ENCODE peak calls at places on chromosomes 12 and 14, in four cellular contexts. One of them, this sample, is unnamed.
A peak's percentile ranks its signal among the peaks of the same experiment; 100 is the strongest.

GRCh38 chr14:100383727-100384158 is 60.6 kb downstream of the SLC25A47 start:
- DNase-seq in GM12878: no peak
- DNase-seq in HepG2: peak; percentile 58
- DNase-seq in K562: peak; percentile 55
- DNase-seq in this sample: peak; percentile 87

GRCh38 chr14:64993263-64993662 is 6.6 kb downstream of the FNTB start:
- DNase-seq in K562: no peak
- DNase-seq in GM12878: no peak
- DNase-seq in HepG2: no peak
- DNase-seq in this sample: no peak

GRCh38 chr12:46958093-46958492 is 121.3 kb upstream of the PCED1B start:
- DNase-seq in K562: no peak
- DNase-seq in GM12878: no peak
- DNase-seq in HepG2: no peak
- DNase-seq in this sample: no peak

GRCh38 chr12:117159674-117160073 is 30.6 kb downstream of the FBXO21 start:
- DNase-seq in GM12878: no peak
- DNase-seq in K562: no peak
- DNase-seq in HepG2: no peak
- DNase-seq in this sample: peak; percentile 36

GRCh38 chr14:95774265-95775160 is 60.6 kb upstream of the TCL1A start:
- DNase-seq in K562: peak; percentile 47
- DNase-seq in GM12878: peak; percentile 16
- DNase-seq in HepG2: peak; percentile 41
- DNase-seq in this sample: peak; percentile 68

GRCh38 chr14:89310211-89310610 is 106.8 kb downstream of the FOXN3 start:
- DNase-seq in K562: no peak
- DNase-seq in HepG2: no peak
- DNase-seq in GM12878: no peak
- DNase-seq in this sample: no peak

GRCh38 chr12:52284562-52285171 is 6.7 kb downstream of the KRT81 start:
- DNase-seq in HepG2: no peak
- DNase-seq in GM12878: no peak
- DNase-seq in K562: no peak
- DNase-seq in this sample: no peak

GRCh38 chr14:50320279-50320678 is 8.2 kb downstream of the DMAC2L start:
- DNase-seq in GM12878: peak; percentile 39
- DNase-seq in K562: no peak
- DNase-seq in HepG2: no peak
- DNase-seq in this sample: no peak

GRCh38 chr14:75279153-75279738 is 618 bp downstream of the FOS start:
- DNase-seq in GM12878: no peak
- DNase-seq in HepG2: no peak
- DNase-seq in K562: peak; percentile 37
- DNase-seq in this sample: peak; percentile 53

GRCh38 chr12:118060301-118061010 is 523 bp downstream of the WSB2 start:
- DNase-seq in HepG2: no peak
- DNase-seq in GM12878: no peak
- DNase-seq in K562: peak; percentile 34
- DNase-seq in this sample: no peak

GRCh38 chr12:62296001-62296400 is 35.8 kb downstream of the USP15 start:
- DNase-seq in HepG2: no peak
- DNase-seq in GM12878: no peak
- DNase-seq in K562: no peak
- DNase-seq in this sample: no peak

GRCh38 chr12:44015333-44015941 is 179.6 kb downstream of the TMEM117 start:
- DNase-seq in GM12878: peak; percentile 32
- DNase-seq in HepG2: peak; percentile 43
- DNase-seq in K562: peak; percentile 17
- DNase-seq in this sample: peak; percentile 23

GRCh38 chr14:68785817-68786490 is 6.9 kb downstream of the ZFP36L1 start:
- DNase-seq in K562: peak; percentile 60
- DNase-seq in HepG2: no peak
- DNase-seq in GM12878: no peak
- DNase-seq in this sample: no peak

GRCh38 chr12:130729344-130729743 is 13.2 kb upstream of the RIMBP2 start:
- DNase-seq in K562: no peak
- DNase-seq in HepG2: no peak
- DNase-seq in GM12878: no peak
- DNase-seq in this sample: peak; percentile 63

GRCh38 chr12:34300376-34301250 is 278.3 kb downstream of the ALG10 start:
- DNase-seq in K562: no peak
- DNase-seq in HepG2: no peak
- DNase-seq in GM12878: no peak
- DNase-seq in this sample: no peak

GRCh38 chr12:100473716-100474150 is at the start of gene NR1H4:
- DNase-seq in HepG2: peak; percentile 32
- DNase-seq in K562: no peak
- DNase-seq in GM12878: no peak
- DNase-seq in this sample: no peak

GRCh38 chr12:203462-204260 is 10.3 kb downstream of the SLC6A12 start:
- DNase-seq in GM12878: no peak
- DNase-seq in K562: peak; percentile 22
- DNase-seq in HepG2: no peak
- DNase-seq in this sample: peak; percentile 93

GRCh38 chr14:99603471-99603933 is 505 bp downstream of the CCDC85C start:
- DNase-seq in GM12878: no peak
- DNase-seq in K562: no peak
- DNase-seq in HepG2: no peak
- DNase-seq in this sample: no peak

GRCh38 chr12:39605501-39605900 is 14.1 kb downstream of the ABCD2 start:
- DNase-seq in HepG2: no peak
- DNase-seq in K562: no peak
- DNase-seq in GM12878: no peak
- DNase-seq in this sample: no peak

GRCh38 chr14:74618078-74618952 is 6.3 kb upstream of the LTBP2 start:
- DNase-seq in K562: no peak
- DNase-seq in GM12878: no peak
- DNase-seq in HepG2: peak; percentile 90
- DNase-seq in this sample: no peak

GRCh38 chr12:117387832-117388231 is 26.4 kb upstream of the NOS1 start:
- DNase-seq in GM12878: no peak
- DNase-seq in K562: no peak
- DNase-seq in HepG2: no peak
- DNase-seq in this sample: no peak

GRCh38 chr12:3622732-3623690 is 129.9 kb downstream of the CRACR2A start:
- DNase-seq in HepG2: no peak
- DNase-seq in GM12878: no peak
- DNase-seq in K562: no peak
- DNase-seq in this sample: no peak

GRCh38 chr14:56295743-56296142 is 177.5 kb downstream of the PELI2 start:
- DNase-seq in GM12878: no peak
- DNase-seq in HepG2: no peak
- DNase-seq in K562: no peak
- DNase-seq in this sample: no peak

GRCh38 chr12:77946541-77947021 is 115.9 kb downstream of the NAV3 start:
- DNase-seq in K562: no peak
- DNase-seq in HepG2: no peak
- DNase-seq in GM12878: no peak
- DNase-seq in this sample: no peak

GRCh38 chr12:48775991-48776649 is 12.8 kb downstream of the ADCY6 start:
- DNase-seq in K562: no peak
- DNase-seq in GM12878: no peak
- DNase-seq in HepG2: no peak
- DNase-seq in this sample: no peak

GRCh38 chr14:81388236-81388801 is 11.8 kb downstream of the STON2 start:
- DNase-seq in GM12878: no peak
- DNase-seq in HepG2: no peak
- DNase-seq in K562: no peak
- DNase-seq in this sample: no peak

GRCh38 chr12:115923851-115924250 is 353.6 kb downstream of the MED13L start:
- DNase-seq in GM12878: no peak
- DNase-seq in K562: no peak
- DNase-seq in HepG2: no peak
- DNase-seq in this sample: no peak

GRCh38 chr14:63544641-63545234 is 1.6 kb upstream of the PPP2R5E start:
- DNase-seq in K562: peak; percentile 20
- DNase-seq in GM12878: no peak
- DNase-seq in HepG2: no peak
- DNase-seq in this sample: peak; percentile 63

GRCh38 chr12:88681271-88681670 is 101.0 kb upstream of the KITLG start:
- DNase-seq in HepG2: no peak
- DNase-seq in K562: no peak
- DNase-seq in GM12878: no peak
- DNase-seq in this sample: no peak

GRCh38 chr12:103105971-103106597 is 148.6 kb downstream of the ASCL1 start:
- DNase-seq in HepG2: no peak
- DNase-seq in GM12878: peak; percentile 80
- DNase-seq in K562: no peak
- DNase-seq in this sample: no peak

GRCh38 chr12:48104531-48104930 is 1.3 kb downstream of the SENP1 start:
- DNase-seq in HepG2: no peak
- DNase-seq in GM12878: no peak
- DNase-seq in K562: peak; percentile 20
- DNase-seq in this sample: no peak

GRCh38 chr14:93788557-93789365 is 476 bp upstream of the PRIMA1 start:
- DNase-seq in GM12878: no peak
- DNase-seq in HepG2: no peak
- DNase-seq in K562: no peak
- DNase-seq in this sample: peak; percentile 90

DNA sequence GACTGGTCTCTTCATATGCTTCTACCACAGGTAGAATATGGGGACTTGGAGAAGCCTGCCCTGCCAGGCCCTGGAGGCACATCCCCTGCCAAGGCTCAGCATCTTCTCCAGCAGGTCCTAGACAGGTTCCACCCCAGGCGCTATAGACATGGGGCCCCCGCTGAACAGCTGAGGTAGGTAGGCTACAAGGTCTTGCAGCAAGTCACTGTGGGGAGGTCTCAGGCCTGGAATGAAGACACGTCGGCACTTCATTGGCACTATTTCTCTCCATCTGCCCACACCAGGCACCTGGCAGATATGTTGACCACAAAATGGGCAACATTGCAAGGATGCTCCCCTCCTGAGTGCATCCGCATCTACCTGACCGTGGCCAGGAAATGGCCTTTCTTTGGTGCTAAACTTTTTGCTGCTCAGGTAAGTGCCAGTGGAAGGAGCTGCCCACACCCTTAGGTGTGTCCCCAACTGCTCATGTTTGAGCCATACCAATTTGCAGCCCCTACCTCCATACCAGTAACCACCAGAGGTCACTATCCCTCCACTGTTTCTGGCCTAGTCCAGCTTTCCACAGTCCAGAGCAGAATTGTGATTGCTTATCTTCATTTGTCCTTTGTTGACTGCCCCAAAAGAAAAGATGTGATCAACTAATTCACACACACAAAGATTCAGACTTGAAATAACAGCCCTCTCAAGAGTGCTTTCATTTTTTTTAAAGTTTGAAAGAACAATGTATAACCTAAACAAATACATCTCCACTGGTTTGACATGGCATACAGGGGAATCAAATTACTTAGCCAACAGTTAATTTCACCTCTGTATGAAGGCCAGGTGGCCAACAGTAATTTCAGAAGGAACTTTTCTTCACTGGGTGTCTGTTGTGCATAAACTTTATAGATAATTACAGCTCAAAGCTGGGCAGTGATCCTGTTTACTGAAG is 16.1 kb downstream of the PIGH start:
- DNase-seq in GM12878: no peak
- DNase-seq in K562: peak; percentile 72
- DNase-seq in HepG2: peak; percentile 58
- DNase-seq in this sample: peak; percentile 80
- TF ChIP-seq YY1 in GM12878: no peak
- TF ChIP-seq YY1 in K562: no peak
- TF ChIP-seq YY1 in HepG2: no peak
- TF ChIP-seq YY1 in this sample: no peak

GRCh38 chr14:29320261-29320660 is 553.7 kb downstream of the FOXG1 start:
- DNase-seq in HepG2: no peak
- DNase-seq in K562: no peak
- DNase-seq in GM12878: no peak
- DNase-seq in this sample: no peak
- TF ChIP-seq SMC3 in HepG2: no peak
- TF ChIP-seq SMC3 in K562: no peak
- TF ChIP-seq SMC3 in GM12878: no peak
- TF ChIP-seq SMC3 in this sample: no peak

DNA sequence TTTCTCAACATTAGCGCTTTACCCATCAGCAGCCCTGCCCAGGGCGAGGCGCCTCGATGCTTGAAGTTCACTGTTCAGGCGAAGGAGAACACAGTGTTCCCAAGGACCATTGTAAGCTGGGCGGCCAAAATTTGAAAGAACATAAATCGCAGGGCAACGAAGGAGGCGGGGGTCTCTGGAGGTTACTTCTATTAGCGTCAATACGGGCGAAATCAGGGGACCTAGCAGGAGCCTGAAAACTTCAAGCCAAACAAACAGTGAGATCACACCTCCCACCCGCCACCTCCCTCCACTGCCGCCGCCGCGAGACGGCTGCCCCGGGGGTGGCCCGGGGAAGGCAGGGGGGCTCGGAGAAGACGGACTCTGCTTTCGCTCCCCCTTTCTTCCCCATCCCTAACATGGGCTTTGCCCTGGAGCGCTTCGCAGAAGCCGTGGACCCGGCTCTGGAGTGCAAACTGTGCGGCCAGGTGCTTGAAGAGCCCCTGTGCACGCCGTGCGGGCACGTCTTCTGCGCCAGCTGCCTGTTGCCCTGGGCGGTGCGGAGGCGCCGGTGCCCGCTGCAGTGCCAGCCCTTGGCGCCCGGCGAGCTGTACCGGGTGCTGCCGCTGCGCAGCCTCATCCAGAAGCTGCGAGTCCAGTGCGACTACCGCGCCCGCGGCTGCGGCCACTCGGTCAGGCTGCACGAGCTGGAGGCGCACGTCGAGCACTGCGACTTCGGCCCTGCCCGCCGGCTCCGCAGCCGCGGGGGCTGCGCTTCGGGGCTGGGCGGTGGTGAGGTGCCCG is at the start of gene PDZRN4:
- DNase-seq in K562: no peak
- DNase-seq in HepG2: no peak
- DNase-seq in GM12878: no peak
- DNase-seq in this sample: peak; percentile 82
- H3K4me3 ChIP-seq in K562: no peak within 1 kb of the TSS
- H3K4me3 ChIP-seq in HepG2: no peak within 1 kb of the TSS
- H3K4me3 ChIP-seq in GM12878: no peak within 1 kb of the TSS
- H3K4me3 ChIP-seq in this sample: no peak within 1 kb of the TSS

GRCh38 chr12:40969796-40970195 is 218.3 kb upstream of the PDZRN4 start:
- DNase-seq in K562: no peak
- DNase-seq in GM12878: no peak
- DNase-seq in HepG2: no peak
- DNase-seq in this sample: no peak

GRCh38 chr12:40971911-40972310 is 216.2 kb upstream of the PDZRN4 start:
- DNase-seq in K562: no peak
- DNase-seq in GM12878: no peak
- DNase-seq in HepG2: no peak
- DNase-seq in this sample: no peak

DNA sequence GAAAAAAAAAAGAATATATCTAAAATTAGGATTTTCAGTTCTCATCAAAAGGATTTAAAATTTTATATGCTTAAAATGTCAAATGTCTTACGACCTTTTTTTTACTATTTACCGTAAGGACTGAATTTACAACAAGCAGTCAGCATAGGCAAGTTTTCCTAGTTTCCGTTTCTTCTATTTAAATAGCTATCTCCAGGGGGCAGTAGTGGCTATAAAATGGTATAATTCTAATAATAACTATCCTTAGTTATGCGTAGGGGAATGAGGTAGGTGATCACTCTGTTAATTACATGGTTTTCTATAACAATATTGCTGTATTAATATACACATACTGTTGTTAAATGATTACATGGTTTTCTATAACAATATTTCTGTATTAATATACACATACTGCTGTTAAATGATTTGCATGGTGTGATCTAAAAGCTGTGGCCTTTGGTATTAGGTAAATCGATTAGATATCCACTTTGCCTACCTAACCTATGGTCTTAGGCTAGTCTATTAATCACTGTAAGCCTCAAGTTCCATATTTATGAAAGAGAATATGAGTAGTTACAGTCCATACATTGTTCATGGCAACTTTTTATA is 217.7 kb upstream of the PDZRN4 start:
- DNase-seq in K562: no peak
- DNase-seq in GM12878: no peak
- DNase-seq in HepG2: peak; percentile 1
- DNase-seq in this sample: no peak
- TF ChIP-seq YY1 in K562: no peak
- TF ChIP-seq YY1 in GM12878: no peak
- TF ChIP-seq YY1 in HepG2: no peak
- TF ChIP-seq YY1 in this sample: no peak

This sample was measured in SK-N-SH.